ENCODE peak calls at places on chromosomes 13 and 19, in five cellular contexts. One of them, this sample, is unnamed.

GRCh38 chr13:46386996-46387851 is at the start of gene RUBCNL:
- DNase-seq in tibial nerve: no peak
- DNase-seq in heart left ventricle: peak
- DNase-seq in testis: peak
- DNase-seq in body of pancreas: peak
- DNase-seq in this sample: no peak

GRCh38 chr19:45767410-45767880 is 1.6 kb downstream of the SIX5 start:
- DNase-seq in tibial nerve: peak
- DNase-seq in heart left ventricle: peak
- DNase-seq in testis: peak
- DNase-seq in body of pancreas: peak
- DNase-seq in this sample: peak

GRCh38 chr13:107554355-107554905 is 660.9 kb downstream of the LIG4 start:
- DNase-seq in tibial nerve: no peak
- DNase-seq in heart left ventricle: no peak
- DNase-seq in testis: no peak
- DNase-seq in body of pancreas: no peak
- DNase-seq in this sample: no peak

GRCh38 chr13:32639502-32640105 is 53.4 kb downstream of the PDS5B start:
- DNase-seq in tibial nerve: peak
- DNase-seq in heart left ventricle: peak
- DNase-seq in testis: peak
- DNase-seq in body of pancreas: peak
- DNase-seq in this sample: no peak

GRCh38 chr13:34620073-34620858 is 321.8 kb upstream of the NBEA start:
- DNase-seq in tibial nerve: no peak
- DNase-seq in heart left ventricle: no peak
- DNase-seq in testis: no peak
- DNase-seq in body of pancreas: no peak
- DNase-seq in this sample: no peak

GRCh38 chr19:19120308-19121156 is 17.7 kb downstream of the TMEM161A start:
- DNase-seq in tibial nerve: peak
- DNase-seq in heart left ventricle: no peak
- DNase-seq in testis: peak
- DNase-seq in body of pancreas: peak
- DNase-seq in this sample: no peak

GRCh38 chr19:16301999-16302694 is 22.5 kb upstream of the KLF2 start:
- DNase-seq in tibial nerve: no peak
- DNase-seq in heart left ventricle: no peak
- DNase-seq in testis: no peak
- DNase-seq in body of pancreas: no peak
- DNase-seq in this sample: peak

GRCh38 chr19:45358213-45358792 is 12.1 kb downstream of the ERCC2 start:
- DNase-seq in tibial nerve: no peak
- DNase-seq in heart left ventricle: no peak
- DNase-seq in testis: no peak
- DNase-seq in body of pancreas: no peak
- DNase-seq in this sample: no peak

GRCh38 chr13:112358156-112358555 is 18.0 kb upstream of the SPACA7 start:
- DNase-seq in tibial nerve: no peak
- DNase-seq in heart left ventricle: no peak
- DNase-seq in testis: no peak
- DNase-seq in body of pancreas: no peak
- DNase-seq in this sample: no peak

GRCh38 chr19:19444694-19445155 is 39.2 kb downstream of the GATAD2A start:
- DNase-seq in tibial nerve: no peak
- DNase-seq in heart left ventricle: no peak
- DNase-seq in testis: no peak
- DNase-seq in body of pancreas: peak
- DNase-seq in this sample: peak

GRCh38 chr19:512548-513365 is 5.5 kb downstream of the TPGS1 start:
- DNase-seq in tibial nerve: no peak
- DNase-seq in heart left ventricle: no peak
- DNase-seq in testis: no peak
- DNase-seq in body of pancreas: no peak
- DNase-seq in this sample: no peak

GRCh38 chr13:109730832-109731335 is 55.5 kb downstream of the IRS2 start:
- DNase-seq in tibial nerve: no peak
- DNase-seq in heart left ventricle: no peak
- DNase-seq in testis: no peak
- DNase-seq in body of pancreas: no peak
- DNase-seq in this sample: no peak

GRCh38 chr19:19416280-19416679 is 10.8 kb downstream of the GATAD2A start:
- DNase-seq in tibial nerve: no peak
- DNase-seq in heart left ventricle: no peak
- DNase-seq in testis: no peak
- DNase-seq in body of pancreas: no peak
- DNase-seq in this sample: no peak

GRCh38 chr19:15995536-15995935 is 46.7 kb downstream of the OR10H4 start:
- DNase-seq in tibial nerve: no peak
- DNase-seq in heart left ventricle: no peak
- DNase-seq in testis: no peak
- DNase-seq in body of pancreas: no peak
- DNase-seq in this sample: no peak

GRCh38 chr13:111853146-111853545 is 213.8 kb upstream of the SOX1 start:
- DNase-seq in tibial nerve: no peak
- DNase-seq in heart left ventricle: no peak
- DNase-seq in testis: no peak
- DNase-seq in body of pancreas: no peak
- DNase-seq in this sample: no peak

GRCh38 chr19:13097331-13098258 is 5.1 kb downstream of the LYL1 start:
- DNase-seq in tibial nerve: peak
- DNase-seq in heart left ventricle: peak
- DNase-seq in testis: peak
- DNase-seq in body of pancreas: no peak
- DNase-seq in this sample: no peak

GRCh38 chr19:20565321-20566018 is at the start of gene ZNF737:
- DNase-seq in tibial nerve: peak
- DNase-seq in heart left ventricle: peak
- DNase-seq in testis: peak
- DNase-seq in body of pancreas: peak
- DNase-seq in this sample: peak
- TF ChIP-seq POLR2A in tibial nerve: peak
- TF ChIP-seq POLR2A in heart left ventricle: no peak
- TF ChIP-seq POLR2A in testis: no peak
- TF ChIP-seq POLR2A in body of pancreas: peak
- TF ChIP-seq POLR2A in this sample: no peak

DNA sequence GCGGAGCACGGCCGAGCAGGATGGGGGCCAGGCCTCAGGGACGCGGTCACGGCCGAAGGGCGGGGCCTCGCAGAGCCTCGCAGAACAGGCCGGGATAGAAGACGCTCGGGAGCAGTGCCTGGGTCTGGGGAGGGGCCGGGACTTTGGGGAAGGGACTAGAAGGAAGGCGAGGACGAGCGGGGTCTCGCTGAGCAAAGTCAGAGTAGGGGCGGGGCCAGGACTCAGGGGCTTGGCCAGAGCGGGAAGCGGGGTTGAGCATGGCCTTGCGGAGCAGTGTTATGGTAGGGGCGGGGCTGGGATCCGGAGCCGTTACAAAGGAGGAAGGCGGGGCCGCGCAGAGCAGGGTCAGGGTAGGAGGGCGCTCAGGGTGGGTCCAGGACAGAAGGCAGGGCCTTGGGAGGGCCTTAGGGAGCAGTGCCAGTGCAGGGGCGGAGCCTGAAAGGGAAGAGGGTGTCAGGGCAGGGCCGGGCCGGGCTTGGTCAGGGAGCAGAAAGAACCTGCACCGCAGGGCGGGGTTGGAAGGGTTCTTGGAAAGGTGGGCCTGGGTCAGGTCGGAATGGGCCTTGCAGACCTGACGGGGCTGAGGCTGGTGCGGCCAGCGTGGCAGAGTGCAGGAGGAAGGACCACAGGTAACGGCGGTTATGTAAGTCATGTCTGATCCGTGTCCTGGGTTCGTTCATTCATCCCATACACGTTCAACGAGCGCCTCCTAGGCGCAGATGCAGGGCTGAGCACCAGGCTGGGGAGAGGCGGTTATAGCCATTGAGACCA is 535 bp upstream of the ATP8B3 start:
- DNase-seq in tibial nerve: peak
- DNase-seq in heart left ventricle: peak
- DNase-seq in testis: peak
- DNase-seq in body of pancreas: peak
- DNase-seq in this sample: peak
- TF ChIP-seq POLR2A in tibial nerve: peak
- TF ChIP-seq POLR2A in heart left ventricle: no peak
- TF ChIP-seq POLR2A in testis: no peak
- TF ChIP-seq POLR2A in body of pancreas: peak
- TF ChIP-seq POLR2A in this sample: peak

DNA sequence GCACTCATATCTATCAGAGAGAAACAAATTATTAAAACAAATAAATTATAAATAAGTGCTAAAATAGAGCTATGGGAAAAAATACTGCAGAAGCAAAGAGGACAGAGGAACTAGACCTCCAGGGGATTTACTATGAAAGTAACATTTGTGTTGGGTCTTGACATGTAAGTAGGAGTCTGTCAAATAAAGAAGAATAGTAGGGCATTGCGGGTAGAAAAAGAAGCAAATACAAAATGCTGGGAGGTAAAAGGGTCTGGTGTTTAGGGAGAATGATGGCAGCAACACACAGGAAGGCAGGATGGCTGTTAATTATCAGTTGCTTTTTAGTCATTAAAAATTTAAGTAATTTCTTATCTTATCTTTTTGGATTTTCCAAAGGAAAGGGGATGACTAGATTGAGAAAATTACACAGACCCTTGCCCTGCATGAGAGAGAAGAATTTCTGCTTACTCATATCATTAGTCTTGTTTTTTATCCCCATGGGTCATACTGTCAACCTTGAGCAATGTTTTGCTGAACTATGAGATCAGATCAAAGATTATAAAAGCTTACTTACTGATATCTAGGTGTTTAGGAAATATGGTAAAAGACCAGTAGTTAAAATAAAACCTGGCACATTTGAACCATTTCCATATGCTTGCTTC is 472.7 kb downstream of the DIAPH3 start:
- DNase-seq in tibial nerve: no peak
- DNase-seq in heart left ventricle: no peak
- DNase-seq in testis: no peak
- DNase-seq in body of pancreas: no peak
- DNase-seq in this sample: no peak
- TF ChIP-seq POLR2A in tibial nerve: no peak
- TF ChIP-seq POLR2A in heart left ventricle: no peak
- TF ChIP-seq POLR2A in testis: no peak
- TF ChIP-seq POLR2A in body of pancreas: no peak
- TF ChIP-seq POLR2A in this sample: no peak

GRCh38 chr19:6772028-6772865 is at the start of gene VAV1:
- DNase-seq in tibial nerve: no peak
- DNase-seq in heart left ventricle: peak
- DNase-seq in testis: peak
- DNase-seq in body of pancreas: no peak
- DNase-seq in this sample: no peak
- TF ChIP-seq POLR2A in tibial nerve: no peak
- TF ChIP-seq POLR2A in heart left ventricle: no peak
- TF ChIP-seq POLR2A in testis: no peak
- TF ChIP-seq POLR2A in body of pancreas: no peak
- TF ChIP-seq POLR2A in this sample: no peak

GRCh38 chr19:1856698-1857603 is 6.4 kb downstream of the KLF16 start:
- DNase-seq in tibial nerve: peak
- DNase-seq in heart left ventricle: peak
- DNase-seq in testis: peak
- DNase-seq in body of pancreas: peak
- DNase-seq in this sample: peak
- TF ChIP-seq POLR2A in tibial nerve: no peak
- TF ChIP-seq POLR2A in heart left ventricle: no peak
- TF ChIP-seq POLR2A in testis: no peak
- TF ChIP-seq POLR2A in body of pancreas: peak
- TF ChIP-seq POLR2A in this sample: no peak

DNA sequence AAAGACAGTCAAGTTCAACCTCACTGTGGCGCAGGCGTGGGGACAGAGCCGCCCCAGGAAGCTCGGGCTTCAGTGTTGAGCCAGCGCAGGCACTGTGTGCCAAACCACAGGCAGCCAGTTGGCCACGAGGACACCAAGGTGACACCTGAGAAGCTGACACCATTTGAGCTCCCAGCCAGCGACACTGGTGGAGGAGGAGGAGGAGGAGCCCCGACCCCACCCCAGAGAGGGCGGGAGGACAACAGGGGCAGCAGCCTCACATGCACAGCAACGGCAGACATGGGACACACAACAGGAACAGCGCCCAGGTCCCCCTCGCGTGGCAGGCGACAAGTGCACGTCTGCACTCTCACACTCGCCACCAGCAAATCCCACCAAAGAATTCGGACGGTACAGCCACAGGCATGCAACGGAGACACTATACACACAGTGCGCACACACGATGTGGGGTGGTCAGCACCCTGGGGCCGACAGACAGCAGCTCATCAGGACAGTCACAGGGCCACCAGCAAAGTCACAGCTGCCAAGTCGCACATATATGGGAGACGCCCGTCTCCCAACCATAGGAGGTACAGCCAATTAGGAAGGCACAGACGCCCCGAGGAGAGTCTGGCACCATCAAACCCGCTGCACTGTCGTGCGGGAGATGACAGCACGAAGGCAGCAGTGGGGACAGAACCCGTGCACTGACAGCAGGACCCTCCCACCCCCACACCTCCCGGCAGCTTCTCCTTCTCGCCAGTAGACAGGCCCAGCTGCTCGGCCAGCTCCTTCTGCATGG is 3.4 kb downstream of the EIF3G start:
- DNase-seq in tibial nerve: no peak
- DNase-seq in heart left ventricle: no peak
- DNase-seq in testis: no peak
- DNase-seq in body of pancreas: no peak
- DNase-seq in this sample: no peak
- TF ChIP-seq POLR2A in tibial nerve: no peak
- TF ChIP-seq POLR2A in heart left ventricle: no peak
- TF ChIP-seq POLR2A in testis: no peak
- TF ChIP-seq POLR2A in body of pancreas: no peak
- TF ChIP-seq POLR2A in this sample: no peak

GRCh38 chr19:2344381-2344870 is 15.6 kb upstream of the TMPRSS9 start:
- DNase-seq in tibial nerve: no peak
- DNase-seq in heart left ventricle: no peak
- DNase-seq in testis: no peak
- DNase-seq in body of pancreas: no peak
- DNase-seq in this sample: no peak
- TF ChIP-seq POLR2A in tibial nerve: no peak
- TF ChIP-seq POLR2A in heart left ventricle: no peak
- TF ChIP-seq POLR2A in testis: no peak
- TF ChIP-seq POLR2A in body of pancreas: no peak
- TF ChIP-seq POLR2A in this sample: no peak

GRCh38 chr19:10928563-10929401 is at the start of the genes TIMM29 and YIPF2:
- DNase-seq in tibial nerve: peak
- DNase-seq in heart left ventricle: peak
- DNase-seq in testis: peak
- DNase-seq in body of pancreas: peak
- DNase-seq in this sample: peak
- TF ChIP-seq POLR2A in tibial nerve: peak
- TF ChIP-seq POLR2A in heart left ventricle: no peak
- TF ChIP-seq POLR2A in testis: peak
- TF ChIP-seq POLR2A in body of pancreas: peak
- TF ChIP-seq POLR2A in this sample: peak

DNA sequence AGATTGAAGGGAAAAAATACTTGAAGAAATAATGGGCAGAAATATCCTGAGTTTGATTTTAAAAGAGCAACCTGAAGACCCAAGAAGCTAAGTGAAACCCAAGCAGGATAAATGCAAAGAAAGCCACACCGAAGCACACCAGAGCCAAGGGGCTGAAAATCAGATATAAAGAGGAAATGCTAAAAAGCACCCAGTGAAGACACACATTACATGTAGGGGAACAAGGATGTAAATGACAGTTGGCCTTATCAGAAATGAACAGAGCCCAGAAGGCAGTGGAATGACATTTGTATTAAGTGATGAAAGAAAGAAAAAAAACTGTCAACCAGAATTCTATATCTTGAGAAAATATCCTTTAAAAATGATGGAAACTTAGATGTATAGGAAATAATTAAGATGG is 139.1 kb downstream of the SLC7A1 start:
- DNase-seq in tibial nerve: no peak
- DNase-seq in heart left ventricle: no peak
- DNase-seq in testis: no peak
- DNase-seq in body of pancreas: no peak
- DNase-seq in this sample: no peak
- TF ChIP-seq POLR2A in tibial nerve: no peak
- TF ChIP-seq POLR2A in heart left ventricle: no peak
- TF ChIP-seq POLR2A in testis: no peak
- TF ChIP-seq POLR2A in body of pancreas: no peak
- TF ChIP-seq POLR2A in this sample: no peak